ENCODE peak calls at places on chromosomes 12 and 14, in eight cellular contexts. Z is hippocampal formation; B is HFFc6; H is stimulated activated CD4-positive, alpha-beta T cell treated with anti-CD3 and anti-CD28 coated beads, Interleukin-2, amount 100 ng/mL, for 24 hours; P is RCC 7860; N is stimulated activated naive CD4-positive, alpha-beta T cell treated with Interleukin-2 at 50 U/mL for 16 hours; J is NCI-H2029; K is lower lobe of right lung. V is an unnamed sample.

GRCh38 chr12:81974762-81975161 is 215.6 kb upstream of the PPFIA2 start:
- DNase-seq in Z (no peak), H (no peak), P (no peak), K (no peak), B (no peak), J (no peak), N (no peak), V (no peak)

GRCh38 chr12:67442347-67442841 is 173.2 kb downstream of the CAND1 start:
- DNase-seq in B (no peak), K (no peak), N (no peak), J (peak), P (peak), H (no peak), Z (no peak), V (no peak)

GRCh38 chr14:32027255-32027939 is 49.7 kb upstream of the ARHGAP5 start:
- DNase-seq in H (no peak), B (peak), P (peak), K (no peak), J (no peak), N (no peak), Z (no peak), V (no peak)

GRCh38 chr12:18250313-18250916 is 10.9 kb upstream of the PIK3C2G start:
- DNase-seq in K (no peak), P (peak), B (peak), N (no peak), Z (no peak), H (no peak), J (peak), V (peak)

GRCh38 chr14:86057018-86057667 is 527.2 kb downstream of the FLRT2 start:
- DNase-seq in H (peak), P (no peak), J (no peak), Z (peak), N (no peak), K (no peak), B (peak), V (peak)

GRCh38 chr12:39692258-39692853 is 72.8 kb upstream of the ABCD2 start:
- DNase-seq in P (peak), J (no peak), H (no peak), B (no peak), N (no peak), K (no peak), Z (no peak), V (no peak)

GRCh38 chr12:45336762-45337596 is 121.1 kb downstream of the ANO6 start:
- DNase-seq in J (no peak), K (no peak), B (peak), Z (no peak), P (no peak), H (no peak), N (no peak), V (peak)

GRCh38 chr12:50217202-50217601 is 50.0 kb upstream of the CERS5 start:
- DNase-seq in K (no peak), Z (no peak), P (no peak), J (no peak), B (no peak), H (no peak), N (no peak), V (no peak)

GRCh38 chr12:98909749-98910148 is 264.7 kb downstream of the APAF1 start:
- DNase-seq in Z (no peak), B (no peak), H (no peak), P (no peak), N (no peak), K (no peak), J (no peak), V (no peak)

GRCh38 chr14:93089501-93090269 is 26.0 kb downstream of the ITPK1 start:
- DNase-seq in P (no peak), J (no peak), Z (no peak), N (no peak), H (no peak), B (no peak), K (no peak), V (peak)

GRCh38 chr12:115433014-115433634 is 749.1 kb upstream of the TBX3 start:
- DNase-seq in K (no peak), H (no peak), Z (no peak), J (no peak), N (no peak), P (no peak), B (no peak), V (no peak)

GRCh38 chr14:94543450-94544123 is 17.7 kb upstream of the SERPINA4 start:
- DNase-seq in P (no peak), K (no peak), H (no peak), N (no peak), J (no peak), B (no peak), Z (no peak), V (no peak)

GRCh38 chr14:36756221-36756620 is 94.6 kb downstream of the PAX9 start:
- DNase-seq in Z (no peak), H (no peak), J (no peak), N (no peak), P (no peak), K (no peak), B (no peak), V (no peak)

GRCh38 chr14:104426771-104427125 is 152.8 kb upstream of the C14orf180 start:
- DNase-seq in B (no peak), K (no peak), Z (no peak), N (no peak), H (no peak), J (no peak), P (no peak), V (no peak)

GRCh38 chr12:5015711-5016492 is 27.8 kb upstream of the KCNA5 start:
- DNase-seq in B (no peak), J (no peak), Z (no peak), H (no peak), K (no peak), P (no peak), N (no peak), V (no peak)

GRCh38 chr14:71521736-71522135 is 410.5 kb upstream of the RGS6 start:
- DNase-seq in N (no peak), P (no peak), Z (no peak), K (no peak), B (no peak), H (no peak), J (no peak), V (no peak)

GRCh38 chr14:81302613-81303012 is 81.9 kb upstream of the GTF2A1 start:
- DNase-seq in K (no peak), J (no peak), H (no peak), Z (no peak), B (no peak), N (no peak), P (no peak), V (no peak)

GRCh38 chr14:71261206-71261605 is 353.9 kb downstream of the PCNX1 start:
- DNase-seq in Z (no peak), J (no peak), H (no peak), P (no peak), N (no peak), K (no peak), B (peak), V (no peak)

GRCh38 chr12:63764481-63764880 is 15.2 kb upstream of the RXYLT1 start:
- DNase-seq in Z (no peak), J (no peak), N (no peak), P (no peak), B (no peak), K (no peak), H (no peak), V (no peak)

GRCh38 chr12:14545144-14546124 is 22.2 kb downstream of the PLBD1 start:
- DNase-seq in N (no peak), K (no peak), Z (no peak), B (no peak), J (peak), H (no peak), P (no peak), V (no peak)

GRCh38 chr14:96362071-96362964 is 823 bp downstream of the ATG2B start:
- DNase-seq in N (peak), B (peak), J (peak), Z (peak), K (no peak), H (peak), P (no peak), V (peak)

GRCh38 chr12:100115291-100115690 is 27.4 kb downstream of the BLTP3B start:
- DNase-seq in N (no peak), J (no peak), P (no peak), B (no peak), H (no peak), K (no peak), Z (no peak), V (no peak)

GRCh38 chr12:102479099-102479887 is 1.1 kb downstream of the IGF1 start:
- DNase-seq in P (no peak), H (no peak), K (no peak), Z (no peak), N (no peak), B (peak), J (no peak), V (no peak)

GRCh38 chr14:22737052-22737451 is 29.4 kb upstream of the OXA1L start:
- DNase-seq in B (no peak), P (no peak), H (peak), Z (no peak), N (peak), K (no peak), J (no peak), V (peak)

GRCh38 chr12:49233842-49234526 is 30.9 kb upstream of the TUBA1C start:
- DNase-seq in H (peak), P (no peak), Z (peak), N (no peak), B (no peak), J (peak), K (peak), V (no peak)

GRCh38 chr14:106518054-106518943 is 991.9 kb downstream of the TMEM121 start:
- DNase-seq in K (peak), H (peak), J (no peak), Z (no peak), P (no peak), B (no peak), N (peak), V (no peak)

GRCh38 chr12:1932264-1932777 is 13.9 kb upstream of the CACNA2D4 start:
- DNase-seq in B (no peak), J (no peak), P (no peak), Z (peak), N (no peak), K (peak), H (no peak), V (peak)

GRCh38 chr12:108253540-108253939 is 85.6 kb downstream of the CMKLR1 start:
- DNase-seq in K (no peak), N (no peak), P (no peak), J (no peak), B (no peak), H (no peak), Z (no peak), V (no peak)

GRCh38 chr14:86852530-86852929 is 1140.5 kb downstream of the GALC start:
- DNase-seq in N (no peak), Z (no peak), H (no peak), P (no peak), K (no peak), J (no peak), B (peak), V (peak)